ENCODE peak calls at places on chromosome 15, in ten cellular contexts. N is GM13977; P is lung; C is AG04450; K is CD4-positive, alpha-beta T cell; X is uterus; U is endothelial cell of umbilical vein; E is choroid plexus epithelial cell; A is GM20000; I is GM10248. V is an unnamed sample.

GRCh38 chr15:100211855-100212850 is 129.6 kb downstream of the ADAMTS17 start:
- DNase-seq in P (no peak), I (no peak), X (no peak), N (no peak), K (no peak), E (no peak), U (no peak), A (no peak), C (no peak), V (no peak)

GRCh38 chr15:58962662-58963565 is 24.5 kb upstream of the RNF111 start:
- DNase-seq in I (no peak), U (no peak), P (no peak), A (no peak), X (no peak), E (peak), C (no peak), K (no peak), N (no peak), V (no peak)

GRCh38 chr15:49621327-49622210 is 721 bp downstream of the DTWD1 start:
- DNase-seq in N (no peak), A (no peak), U (peak), X (no peak), E (peak), K (no peak), I (no peak), P (no peak), C (no peak), V (peak)

GRCh38 chr15:85793641-85794597 is 806 bp downstream of the KLHL25 start:
- DNase-seq in C (no peak), A (peak), N (no peak), X (peak), U (peak), P (no peak), I (no peak), E (peak), K (peak), V (peak)

GRCh38 chr15:47685141-47685870 is 32.0 kb upstream of the SEMA6D start:
- DNase-seq in C (no peak), I (no peak), U (no peak), X (no peak), A (no peak), E (no peak), P (no peak), N (no peak), K (no peak), V (peak)

GRCh38 chr15:31364301-31365031 is 37.8 kb downstream of the KLF13 start:
- DNase-seq in E (no peak), X (no peak), C (no peak), P (no peak), U (no peak), K (no peak), A (no peak), N (no peak), I (no peak), V (peak)

GRCh38 chr15:59751552-59752413 is 62.7 kb upstream of the BNIP2 start:
- DNase-seq in X (no peak), N (peak), P (no peak), I (no peak), A (no peak), U (no peak), K (no peak), E (peak), C (no peak), V (peak)

GRCh38 chr15:90552929-90553211 is 23.1 kb downstream of the CRTC3 start:
- DNase-seq in K (no peak), X (no peak), C (no peak), U (no peak), P (no peak), I (no peak), E (no peak), A (no peak), N (no peak), V (no peak)

GRCh38 chr15:64524778-64525177 is 64.4 kb downstream of the ZNF609 start:
- DNase-seq in I (no peak), C (no peak), N (no peak), A (no peak), U (no peak), E (no peak), X (no peak), K (no peak), P (no peak), V (no peak)

DNA sequence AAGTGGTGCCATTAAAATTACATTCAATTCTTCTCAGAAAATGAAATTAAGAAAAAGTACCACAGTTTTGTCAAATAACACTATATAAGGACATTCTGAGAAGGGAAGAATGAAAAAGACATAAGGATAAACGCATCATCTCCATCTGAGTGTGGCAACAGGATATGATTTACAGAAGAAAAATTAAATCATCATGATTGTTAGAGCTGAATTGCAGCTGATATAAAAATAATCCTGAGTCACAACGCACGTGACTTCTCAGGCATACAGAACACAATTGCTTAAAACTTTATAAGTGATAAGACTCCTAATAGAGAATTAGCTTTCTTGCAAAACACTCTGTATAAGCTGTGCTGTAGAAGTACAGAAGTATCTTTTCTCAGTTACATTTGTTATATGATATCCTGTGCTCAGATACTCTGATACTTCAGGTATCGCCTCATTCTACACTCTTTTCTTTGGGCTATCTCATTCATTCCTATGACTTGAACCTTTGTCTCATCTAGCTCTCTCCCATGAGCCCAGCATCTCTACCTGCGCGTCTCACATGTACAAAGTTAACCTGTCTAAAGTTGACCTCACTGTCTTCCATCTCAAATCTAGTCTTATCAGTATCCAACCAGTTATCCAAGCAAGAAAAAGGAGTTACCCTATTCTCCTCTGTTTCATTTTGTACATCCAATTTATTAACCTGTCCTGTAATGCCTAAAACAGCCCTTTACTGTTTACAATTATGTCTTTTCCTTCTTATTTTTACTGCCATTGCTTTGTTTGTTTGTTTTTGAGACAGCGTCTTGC is 134.0 kb downstream of the GREM1 start:
- DNase-seq in A (no peak), N (no peak), P (no peak), C (peak), K (no peak), U (peak), I (no peak), X (no peak), E (peak), V (peak)
- TF ChIP-seq CTCF in A (no peak), N (no peak), P (no peak), C (no peak), K (no peak), U (no peak), I (no peak), X (no peak), E (no peak), V (no peak)

GRCh38 chr15:92611995-92612745 is 43.4 kb downstream of the FAM174B start:
- DNase-seq in I (no peak), C (no peak), P (no peak), A (peak), E (no peak), K (no peak), U (no peak), X (no peak), N (peak), V (no peak)
- TF ChIP-seq CTCF in I (peak), C (no peak), P (no peak), A (peak), E (peak), K (no peak), U (no peak), X (no peak), N (peak), V (no peak)

DNA sequence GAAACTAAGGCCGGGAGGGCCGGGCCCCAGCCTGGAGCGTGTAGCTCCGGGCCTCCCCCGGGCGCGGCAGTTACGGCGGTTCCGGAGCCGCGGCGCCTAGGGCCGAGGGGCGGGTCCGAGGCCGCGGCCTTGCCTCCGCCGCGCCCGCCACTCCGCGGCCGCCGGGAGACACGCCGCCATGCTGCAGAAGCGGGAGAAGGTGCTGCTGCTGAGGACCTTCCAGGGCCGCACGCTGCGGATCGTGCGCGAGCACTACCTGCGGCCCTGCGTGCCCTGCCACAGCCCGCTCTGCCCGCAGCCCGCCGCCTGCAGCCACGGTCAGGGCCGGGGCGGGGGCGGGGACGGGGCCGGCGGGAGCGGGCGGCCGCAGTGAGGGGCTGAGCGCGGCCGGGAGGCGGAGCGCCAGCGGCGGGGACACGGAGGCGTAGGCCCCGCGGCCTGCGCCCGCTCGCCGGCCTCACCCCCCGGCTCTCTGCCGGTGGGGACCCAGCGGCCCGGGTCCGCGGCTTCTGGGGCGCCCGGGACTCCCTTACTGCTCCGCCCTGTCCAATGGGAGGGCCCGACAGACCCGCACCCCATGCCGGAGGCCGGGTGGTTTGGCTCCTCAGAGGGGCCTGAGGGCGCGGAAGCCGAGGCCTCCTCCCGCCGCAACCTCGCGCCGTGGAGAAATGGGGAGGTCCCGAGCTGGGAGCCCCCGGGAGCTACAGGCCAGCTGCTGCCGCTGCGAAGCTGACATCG is at the start of gene DIS3L:
- DNase-seq in K (peak), P (peak), A (peak), E (peak), N (peak), U (peak), I (peak), X (peak), C (no peak), V (peak)
- TF ChIP-seq CTCF in K (no peak), P (no peak), A (no peak), E (no peak), N (peak), U (no peak), I (no peak), X (no peak), C (no peak), V (no peak)

GRCh38 chr15:77466521-77466920 is 45.8 kb downstream of the HMG20A start:
- DNase-seq in P (no peak), K (no peak), U (no peak), X (no peak), A (no peak), N (no peak), I (no peak), C (no peak), E (no peak), V (no peak)

GRCh38 chr15:77473328-77473727 is 52.6 kb downstream of the HMG20A start:
- DNase-seq in A (no peak), E (peak), X (no peak), U (no peak), I (no peak), N (peak), P (no peak), C (no peak), K (no peak), V (peak)

GRCh38 chr15:77470227-77470626 is 49.5 kb downstream of the HMG20A start:
- DNase-seq in K (no peak), X (no peak), P (no peak), E (no peak), U (no peak), N (no peak), I (no peak), C (no peak), A (no peak), V (no peak)

GRCh38 chr15:77464129-77464865 is 43.6 kb downstream of the HMG20A start:
- DNase-seq in C (no peak), A (no peak), U (no peak), K (no peak), E (no peak), N (no peak), X (no peak), P (no peak), I (no peak), V (no peak)

GRCh38 chr15:77468896-77469295 is 48.2 kb downstream of the HMG20A start:
- DNase-seq in P (no peak), U (no peak), A (no peak), K (no peak), N (no peak), E (no peak), I (no peak), X (no peak), C (no peak), V (no peak)
- TF ChIP-seq CTCF in P (no peak), U (no peak), A (no peak), K (no peak), N (no peak), E (no peak), I (no peak), X (no peak), C (no peak), V (no peak)

DNA sequence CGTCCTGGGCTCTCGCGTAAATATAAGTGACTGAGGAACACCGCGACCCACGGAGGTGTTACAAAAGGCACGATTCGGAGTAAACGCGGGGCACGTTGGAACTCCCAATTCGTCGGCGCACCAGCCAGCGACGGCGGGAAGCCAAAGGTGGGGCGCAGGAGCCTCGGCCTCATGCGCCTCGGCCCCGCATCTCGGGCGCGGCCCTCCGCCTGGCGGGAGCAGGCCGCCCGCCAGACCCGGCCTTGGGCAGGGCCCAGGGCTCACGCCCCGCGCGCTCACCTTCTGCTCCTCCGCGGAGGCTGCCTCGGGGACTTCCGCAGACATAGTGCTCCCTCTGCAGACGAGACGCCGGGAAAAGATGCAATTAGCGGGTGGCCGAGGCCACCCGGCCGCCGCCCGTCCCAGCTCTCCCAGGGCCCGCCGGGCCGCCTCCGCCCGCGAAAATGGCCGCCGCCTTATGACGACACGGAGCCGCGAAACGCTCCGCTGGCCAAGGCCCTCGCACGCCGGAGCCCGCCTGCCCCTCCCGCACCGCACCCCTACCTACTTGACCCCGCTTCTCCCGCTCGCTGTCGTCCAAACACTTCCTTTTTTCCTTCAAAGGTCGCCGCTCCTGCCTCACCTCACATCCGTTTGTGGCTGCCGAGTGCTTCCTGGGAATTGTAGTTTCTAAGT is at the start of gene ARPP19:
- DNase-seq in P (peak), K (peak), E (peak), C (peak), A (peak), U (peak), X (peak), N (peak), I (peak), V (peak)
- TF ChIP-seq CTCF in P (no peak), K (peak), E (no peak), C (no peak), A (peak), U (no peak), X (no peak), N (peak), I (peak), V (no peak)

GRCh38 chr15:40739854-40740253 is 15.2 kb downstream of the RMDN3 start:
- DNase-seq in X (no peak), U (no peak), E (no peak), P (no peak), K (no peak), N (no peak), C (no peak), I (no peak), A (no peak), V (no peak)
- TF ChIP-seq CTCF in X (no peak), U (no peak), E (peak), P (no peak), K (no peak), N (no peak), C (peak), I (no peak), A (no peak), V (no peak)

DNA sequence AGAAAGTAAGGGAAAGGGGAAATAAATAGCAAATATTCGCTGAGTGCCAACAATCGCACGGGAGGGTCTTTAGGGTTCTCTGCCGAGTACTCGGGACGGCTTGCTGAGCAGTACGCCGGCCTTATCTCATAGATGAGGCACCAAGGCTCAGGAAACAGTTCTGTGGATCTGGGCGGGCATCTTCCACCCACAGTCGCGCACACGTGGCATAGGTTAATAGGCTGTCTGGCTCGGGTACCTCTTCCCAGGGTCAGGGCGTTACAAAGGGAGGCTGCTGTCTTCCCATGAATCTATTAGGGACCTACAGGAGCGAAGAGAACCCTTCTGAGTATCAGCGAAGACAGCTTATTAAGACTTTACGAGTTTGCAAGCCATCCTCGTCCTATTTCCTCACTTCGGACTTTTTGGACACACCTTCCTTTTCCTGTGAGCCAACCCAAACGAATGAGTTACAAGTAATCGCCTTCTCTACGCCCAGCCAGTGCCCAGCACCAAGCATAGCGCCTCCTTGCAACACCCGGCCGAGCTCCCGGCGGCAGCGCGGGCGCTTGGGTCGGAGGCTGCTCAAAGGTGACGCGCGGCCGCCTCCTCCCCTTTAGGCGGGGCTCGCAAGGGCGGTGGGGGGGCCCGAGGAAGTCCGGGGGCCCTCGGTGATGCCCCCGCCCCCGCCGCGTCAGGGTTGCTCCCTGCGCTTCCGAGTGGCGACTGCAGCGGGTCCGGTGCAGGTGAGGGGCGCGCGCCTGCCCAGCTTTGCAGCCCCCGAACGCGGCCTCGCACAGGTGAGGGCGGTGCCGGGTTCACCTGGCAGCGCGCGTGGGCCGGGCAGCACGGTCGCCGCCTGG is at the start of gene MCTP2:
- DNase-seq in U (peak), N (peak), X (peak), I (peak), P (peak), E (peak), K (peak), C (peak), A (peak), V (peak)
- TF ChIP-seq CTCF in U (no peak), N (no peak), X (no peak), I (no peak), P (no peak), E (no peak), K (no peak), C (peak), A (no peak), V (no peak)

DNA sequence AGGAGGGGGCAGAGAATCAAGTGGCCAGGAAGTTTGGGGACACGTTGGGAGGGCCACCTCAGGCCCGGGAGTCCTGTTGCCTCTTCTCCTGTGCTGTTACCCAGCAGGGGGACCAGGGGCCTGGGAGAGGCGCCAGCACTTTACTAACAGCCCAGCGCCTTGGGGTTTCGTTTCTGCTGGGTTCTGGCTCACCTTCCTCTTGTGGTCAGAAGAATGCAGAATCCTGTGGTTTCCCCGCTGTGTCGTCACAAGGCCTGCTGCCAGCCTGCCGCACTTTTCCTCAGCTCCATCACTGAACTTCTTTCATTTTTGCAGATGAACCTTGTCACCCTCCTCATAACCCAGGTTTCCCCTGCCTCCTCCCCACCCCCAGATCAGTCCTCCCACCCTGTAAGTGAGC is 67.7 kb downstream of the SLC30A4 start:
- DNase-seq in A (peak), E (peak), I (peak), K (peak), U (no peak), N (peak), C (peak), X (peak), P (peak), V (peak)
- TF ChIP-seq CTCF in A (no peak), E (no peak), I (no peak), K (no peak), U (no peak), N (peak), C (peak), X (no peak), P (no peak), V (no peak)

V was measured in MCF 10A.